ENCODE peak calls at places on chromosomes 13 and 19, in five cellular contexts. C is NB4, A is tibial artery, L is EH, O is ecto neural progenitor cell. Z is an unnamed sample.

GRCh38 chr19:55624109-55625003 is at the start of gene ZNF784:
- DNase-seq in C (peak), A (peak), L (peak), O (peak), Z (no peak)

GRCh38 chr13:35984776-35985453 is 146.3 kb downstream of the DCLK1 start:
- DNase-seq in C (no peak), A (no peak), L (no peak), O (no peak), Z (no peak)

GRCh38 chr13:110989331-110989730 is 74.5 kb upstream of the ANKRD10 start:
- DNase-seq in C (no peak), A (no peak), L (no peak), O (no peak), Z (no peak)

GRCh38 chr13:22483276-22483675 is 697.5 kb upstream of the SGCG start:
- DNase-seq in C (no peak), A (no peak), L (no peak), O (no peak), Z (no peak)

GRCh38 chr13:109101550-109102144 is 472.2 kb downstream of the MYO16 start:
- DNase-seq in C (no peak), A (no peak), L (no peak), O (no peak), Z (no peak)

GRCh38 chr19:16033136-16033530 is 43.2 kb upstream of the TPM4 start:
- DNase-seq in C (no peak), A (no peak), L (no peak), O (no peak), Z (no peak)

GRCh38 chr19:11324079-11324661 is 15.3 kb downstream of the RAB3D start:
- DNase-seq in C (peak), A (peak), L (peak), O (no peak), Z (peak)

GRCh38 chr19:41449079-41449864 is 6.3 kb downstream of the ERICH4 start:
- DNase-seq in C (peak), A (peak), L (peak), O (peak), Z (peak)

GRCh38 chr13:51047434-51048165 is 63.5 kb downstream of the C13orf42 start:
- DNase-seq in C (peak), A (no peak), L (no peak), O (no peak), Z (no peak)

GRCh38 chr19:57754091-57754673 is 7.6 kb downstream of the ZNF776 start:
- DNase-seq in C (no peak), A (no peak), L (no peak), O (no peak), Z (no peak)

GRCh38 chr19:1266116-1266817 is 2.9 kb upstream of the CIRBP start:
- DNase-seq in C (peak), A (peak), L (peak), O (peak), Z (peak)

GRCh38 chr13:91693466-91693865 is 295.0 kb downstream of the GPC5 start:
- DNase-seq in C (no peak), A (no peak), L (no peak), O (no peak), Z (no peak)

GRCh38 chr19:35154535-35155406 is at the start of gene FXYD5:
- DNase-seq in C (peak), A (peak), L (peak), O (peak), Z (peak)

GRCh38 chr19:19860756-19861390 is 4.8 kb upstream of the ZNF253 start:
- DNase-seq in C (no peak), A (no peak), L (peak), O (peak), Z (no peak)

GRCh38 chr13:45989607-45990006 is 62.9 kb downstream of the ZC3H13 start:
- DNase-seq in C (no peak), A (no peak), L (peak), O (no peak), Z (no peak)

GRCh38 chr19:38409631-38410133 is 6.8 kb downstream of the FAM98C start:
- DNase-seq in C (no peak), A (no peak), L (peak), O (no peak), Z (no peak)

GRCh38 chr13:49214917-49215376 is 5.2 kb upstream of the MLNR start:
- DNase-seq in C (peak), A (peak), L (peak), O (no peak), Z (no peak)

GRCh38 chr13:111058796-111059506 is 56.2 kb upstream of the ARHGEF7 start:
- DNase-seq in C (no peak), A (no peak), L (peak), O (no peak), Z (no peak)

GRCh38 chr13:30346789-30347167 is 39.4 kb upstream of the KATNAL1 start:
- DNase-seq in C (no peak), A (no peak), L (no peak), O (no peak), Z (no peak)

GRCh38 chr13:36325912-36326311 is 20.3 kb downstream of the SPART start:
- DNase-seq in C (no peak), A (no peak), L (no peak), O (no peak), Z (no peak)

GRCh38 chr13:38348890-38349289 is 761 bp upstream of the UFM1 start:
- DNase-seq in C (peak), A (no peak), L (peak), O (peak), Z (no peak)

GRCh38 chr13:87123987-87124784 is 547.0 kb upstream of the SLITRK5 start:
- DNase-seq in C (peak), A (no peak), L (peak), O (peak), Z (peak)

GRCh38 chr13:33616130-33616529 is 201.8 kb upstream of the RFC3 start:
- DNase-seq in C (no peak), A (no peak), L (no peak), O (no peak), Z (no peak)

GRCh38 chr13:101785858-101786257 is 333.4 kb downstream of the ITGBL1 start:
- DNase-seq in C (peak), A (no peak), L (peak), O (peak), Z (peak)

GRCh38 chr13:28558126-28558525 is 63.2 kb upstream of the FLT1 start:
- DNase-seq in C (no peak), A (no peak), L (peak), O (no peak), Z (peak)

GRCh38 chr13:39776439-39776838 is 121.0 kb downstream of the COG6 start:
- DNase-seq in C (no peak), A (no peak), L (peak), O (no peak), Z (no peak)

GRCh38 chr19:34265221-34265650 is 10.9 kb downstream of the GARRE1 start:
- DNase-seq in C (no peak), A (no peak), L (peak), O (no peak), Z (no peak)

GRCh38 chr19:40090256-40091204 is at the start of gene ZNF780A:
- DNase-seq in C (peak), A (peak), L (peak), O (peak), Z (peak)

GRCh38 chr19:50558039-50558438 is 10.2 kb downstream of the LRRC4B start:
- DNase-seq in C (no peak), A (no peak), L (no peak), O (no peak), Z (no peak)

GRCh38 chr19:51301266-51301665 is 10.2 kb upstream of the IGLON5 start:
- DNase-seq in C (no peak), A (no peak), L (no peak), O (no peak), Z (no peak)

GRCh38 chr19:2255982-2256685 is at the start of gene JSRP1:
- DNase-seq in C (no peak), A (no peak), L (no peak), O (no peak), Z (no peak)

GRCh38 chr13:44967656-44968451 is 21.4 kb downstream of the NUFIP1 start:
- DNase-seq in C (no peak), A (no peak), L (peak), O (no peak), Z (no peak)

Z was measured in SW 1271.